ENCODE peak calls at places on chromosomes 4 and X, in four cellular contexts. V is HepG2; E is right lobe of liver; K is CD8-positive, alpha-beta T cell. Y is an unnamed sample.
A peak's percentile ranks its signal among the peaks of the same experiment; 100 is the strongest.

GRCh38 chr4:138308421-138308820 is 66.3 kb upstream of the SLC7A11 start:
- DNase-seq in K (no peak), V (no peak), E (no peak), Y (no peak)

GRCh38 chrX:49610718-49611310 is 12.0 kb downstream of the GAGE1 start:
- DNase-seq in K (no peak), E (no peak), V (peak; percentile 75), Y (no peak)

GRCh38 chr4:38266616-38267015 is 306.4 kb downstream of the PTTG2 start:
- DNase-seq in K (no peak), E (no peak), V (peak; percentile 6), Y (no peak)

GRCh38 chrX:73930300-73930699 is 367.3 kb downstream of the CHIC1 start:
- DNase-seq in E (no peak), V (no peak), K (no peak), Y (no peak)

GRCh38 chrX:44908198-44908597 is 35.2 kb downstream of the KDM6A start:
- DNase-seq in E (no peak), K (no peak), V (no peak), Y (no peak)

GRCh38 chr4:154490261-154490588 is 1.4 kb downstream of the DCHS2 start:
- DNase-seq in V (no peak), K (no peak), E (no peak), Y (no peak)

GRCh38 chr4:3111461-3111860 is 37.0 kb downstream of the HTT start:
- DNase-seq in V (no peak), K (no peak), E (no peak), Y (no peak)

GRCh38 chrX:130013661-130014060 is 31.2 kb downstream of the BCORL1 start:
- DNase-seq in V (no peak), K (no peak), E (no peak), Y (no peak)

GRCh38 chr4:40722576-40723161 is 27.1 kb upstream of the NSUN7 start:
- DNase-seq in V (no peak), K (no peak), E (no peak), Y (no peak)

GRCh38 chr4:25234390-25235367 is 846 bp downstream of the PI4K2B start:
- DNase-seq in E (peak; percentile 68), V (peak; percentile 89), K (peak; percentile 16), Y (peak; percentile 54)

GRCh38 chrX:41236629-41237028 is 97.3 kb upstream of the DDX3X start:
- DNase-seq in K (no peak), E (no peak), V (no peak), Y (no peak)

GRCh38 chr4:6751611-6752485 is 30.7 kb upstream of the KIAA0232 start:
- DNase-seq in V (no peak), E (peak; percentile 63), K (no peak), Y (no peak)

GRCh38 chrX:139907078-139907477 is 25.8 kb downstream of the ATP11C start:
- DNase-seq in E (no peak), V (no peak), K (no peak), Y (no peak)

GRCh38 chr4:106409901-106410889 is 41.6 kb upstream of the GIMD1 start:
- DNase-seq in K (no peak), E (no peak), V (no peak), Y (no peak)

GRCh38 chr4:99642725-99643489 is 14.7 kb downstream of the C4orf54 start:
- DNase-seq in V (no peak), K (no peak), E (peak; percentile 96), Y (no peak)

GRCh38 chr4:140014284-140014683 is 139.7 kb downstream of the MAML3 start:
- DNase-seq in K (no peak), V (no peak), E (no peak), Y (no peak)

GRCh38 chr4:124542021-124542420 is 170.5 kb downstream of the ANKRD50 start:
- DNase-seq in V (no peak), K (no peak), E (no peak), Y (no peak)
- H3K27me3 ChIP-seq in V (no peaks in the 10 kb centered on the region), K (no peaks in the 10 kb centered on the region), E (no peaks in the 10 kb centered on the region), Y (no peaks in the 10 kb centered on the region)

GRCh38 chr4:147513952-147514351 is 33.1 kb downstream of the EDNRA start:
- DNase-seq in K (no peak), E (no peak), V (no peak), Y (no peak)
- H3K4me1 ChIP-seq in K (no peaks in the 10 kb centered on the region), E (no peaks in the 10 kb centered on the region), V (no peaks in the 10 kb centered on the region), Y (no peaks in the 10 kb centered on the region)

GRCh38 chr4:19592391-19592790 is 659.3 kb upstream of the SLIT2 start:
- DNase-seq in V (no peak), E (no peak), K (no peak), Y (no peak)
- H3K27ac ChIP-seq in V (no peak overlapping the region), E (no peak overlapping the region), K (no peak overlapping the region), Y (no peak overlapping the region)

GRCh38 chr4:48483006-48483776 is at the start of gene SLC10A4:
- DNase-seq in K (no peak), E (no peak), V (no peak), Y (no peak)
- H3K27me3 ChIP-seq in K (peaks cover 31% of the 10 kb centered on the region), E (peaks cover 6% of the 10 kb centered on the region), V (no peaks in the 10 kb centered on the region), Y (no peaks in the 10 kb centered on the region)

Y was measured in lung.